ENCODE peak calls at places on chromosome 1, in ten cellular contexts. W is lower lobe of right lung, O is neural progenitor cell, S is IMR-90, I is A549, Q is dorsolateral prefrontal cortex, L is esophagus squamous epithelium, M is ascending aorta, U is AG04450, Y is Panc1. A is an unnamed sample.
A peak's percentile ranks its signal among the peaks of the same experiment; 100 is the strongest.

GRCh38 chr1:206117151-206117948 is at the start of gene AVPR1B:
- DNase-seq in I (peak; percentile 10), O (peak; percentile 75), M (no peak), S (peak; percentile 15), U (no peak), Y (no peak), Q (peak; percentile 41), W (no peak), L (no peak), A (peak; percentile 56)

GRCh38 chr1:224730950-224731349 is 114.8 kb downstream of the CNIH3 start:
- DNase-seq in Y (no peak), I (no peak), O (no peak), Q (no peak), L (no peak), U (no peak), W (no peak), M (no peak), S (peak; percentile 22), A (no peak)

GRCh38 chr1:2253797-2254480 is 25.8 kb downstream of the SKI start:
- DNase-seq in I (no peak), Y (no peak), S (no peak), U (no peak), W (no peak), L (no peak), M (no peak), Q (no peak), O (no peak), A (no peak)

GRCh38 chr1:198655464-198656121 is 16.8 kb downstream of the PTPRC start:
- DNase-seq in L (no peak), O (no peak), U (no peak), S (no peak), M (no peak), I (no peak), Q (no peak), Y (no peak), W (no peak), A (no peak)

GRCh38 chr1:115281143-115281542 is 56.9 kb downstream of the NGF start:
- DNase-seq in Q (no peak), M (no peak), S (no peak), W (no peak), O (no peak), L (no peak), I (no peak), U (no peak), Y (no peak), A (no peak)

GRCh38 chr1:2330511-2331199 is 60.7 kb downstream of the MORN1 start:
- DNase-seq in U (peak; percentile 62), Y (no peak), I (no peak), W (peak; percentile 75), Q (no peak), M (no peak), L (no peak), S (peak; percentile 80), O (no peak), A (no peak)

GRCh38 chr1:36080801-36081200 is 3.1 kb upstream of the TEKT2 start:
- DNase-seq in O (no peak), S (no peak), L (no peak), U (no peak), M (no peak), I (no peak), Q (no peak), Y (no peak), W (no peak), A (peak; percentile 42)

GRCh38 chr1:231329483-231329882 is 8.2 kb downstream of the EXOC8 start:
- DNase-seq in S (no peak), L (no peak), U (no peak), W (no peak), Q (no peak), I (no peak), Y (no peak), O (no peak), M (no peak), A (no peak)

GRCh38 chr1:177451191-177451590 is 280.4 kb downstream of the BRINP2 start:
- DNase-seq in Q (no peak), M (no peak), U (no peak), O (no peak), Y (no peak), S (no peak), W (no peak), L (no peak), I (no peak), A (no peak)

GRCh38 chr1:188715566-188715965 is 1762.1 kb downstream of the BRINP3 start:
- DNase-seq in Y (no peak), U (no peak), I (peak; percentile 16), S (no peak), L (no peak), M (no peak), Q (no peak), W (no peak), O (peak; percentile 39), A (no peak)

GRCh38 chr1:186078245-186078644 is 296.8 kb downstream of the TPR start:
- DNase-seq in W (no peak), U (no peak), M (no peak), I (no peak), L (no peak), Y (no peak), Q (no peak), S (no peak), O (no peak), A (no peak)

GRCh38 chr1:30988045-30988444 is 77.5 kb downstream of the PUM1 start:
- DNase-seq in Y (no peak), O (no peak), Q (no peak), I (no peak), S (peak; percentile 54), L (no peak), U (no peak), M (no peak), W (no peak), A (no peak)

GRCh38 chr1:41773144-41773571 is 145.6 kb downstream of the HIVEP3 start:
- DNase-seq in L (no peak), M (no peak), I (no peak), O (no peak), Y (no peak), W (no peak), U (no peak), S (peak; percentile 80), Q (peak; percentile 18), A (no peak)

GRCh38 chr1:215645861-215646260 is 78.8 kb downstream of the KCTD3 start:
- DNase-seq in I (no peak), W (no peak), Y (no peak), U (no peak), O (no peak), Q (no peak), S (no peak), L (no peak), M (no peak), A (no peak)
- TF ChIP-seq CTCF in I (no peak), W (no peak), Y (no peak), U (no peak), O (no peak), Q (no peak), S (no peak), L (no peak), M (no peak), A (no peak)

GRCh38 chr1:22753396-22754083 is 42.9 kb downstream of the EPHB2 start:
- DNase-seq in W (no peak), I (no peak), L (no peak), U (peak; percentile 52), Q (no peak), M (no peak), O (no peak), Y (no peak), S (peak; percentile 82), A (no peak)

GRCh38 chr1:22754824-22755223 is 44.2 kb downstream of the EPHB2 start:
- DNase-seq in O (no peak), Y (no peak), S (no peak), I (no peak), W (no peak), Q (no peak), L (no peak), U (no peak), M (no peak), A (no peak)

GRCh38 chr1:22755641-22756040 is 45.0 kb downstream of the EPHB2 start:
- DNase-seq in W (no peak), U (no peak), S (peak; percentile 31), Q (no peak), M (no peak), Y (no peak), L (no peak), O (no peak), I (no peak), A (no peak)

GRCh38 chr1:22752339-22752738 is 41.7 kb downstream of the EPHB2 start:
- DNase-seq in L (no peak), U (no peak), I (no peak), Y (no peak), M (no peak), O (no peak), W (no peak), Q (no peak), S (no peak), A (no peak)

GRCh38 chr1:22754106-22754768 is 43.6 kb downstream of the EPHB2 start:
- DNase-seq in I (no peak), Q (no peak), U (no peak), W (no peak), Y (no peak), M (no peak), L (no peak), S (peak; percentile 54), O (no peak), A (no peak)
- H3K27ac ChIP-seq in I (peak overlapping the region; percentile 29), Q (no peak overlapping the region), U (peak overlapping the region; percentile 70), W (no peak overlapping the region), Y (no peak overlapping the region), M (no peak overlapping the region), L (no peak overlapping the region), S (peak overlapping the region; percentile 35), O (no peak overlapping the region), A (no peak overlapping the region)

DNA sequence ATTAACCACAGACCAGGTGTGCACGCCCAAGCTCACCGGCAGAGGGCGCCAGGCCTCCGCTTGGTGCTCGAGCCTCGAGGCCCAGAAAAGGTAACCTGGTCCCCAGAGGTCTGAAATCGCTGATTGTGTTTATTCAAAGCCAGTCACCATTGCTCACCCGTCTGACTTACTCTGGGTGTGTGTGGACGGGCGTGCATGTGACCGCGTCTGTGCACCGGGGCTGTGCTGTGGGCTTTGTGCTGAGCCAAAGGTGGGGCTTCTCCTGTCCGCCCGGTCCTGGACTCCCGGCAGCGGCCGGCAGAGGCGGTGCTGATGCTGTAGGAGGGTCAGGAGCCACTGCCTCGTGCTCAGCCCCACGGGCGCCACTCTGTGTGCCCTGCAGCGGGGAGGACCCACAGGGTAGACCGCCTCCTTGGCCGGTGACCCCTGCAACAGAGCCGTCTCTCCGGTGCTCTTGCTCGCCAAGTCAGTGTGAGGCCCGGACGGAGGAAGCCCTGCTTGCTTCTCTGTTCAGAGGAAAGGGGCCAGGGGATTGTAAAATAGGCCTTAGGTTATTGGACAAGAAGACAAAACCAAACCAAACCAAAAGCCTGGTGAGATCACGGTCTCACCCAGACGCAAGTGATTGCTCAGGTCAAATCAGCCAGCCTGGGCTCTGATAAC is 32.0 kb upstream of the BTG2 start:
- DNase-seq in W (peak; percentile 92), M (peak; percentile 90), Q (peak; percentile 93), S (peak; percentile 82), L (peak; percentile 51), I (peak; percentile 82), Y (peak; percentile 53), U (no peak), O (peak; percentile 91), A (peak; percentile 89)
- TF ChIP-seq CTCF in W (peak; percentile 97), M (peak; percentile 97), Q (peak; percentile 98), S (peak; percentile 90), L (peak; percentile 100), I (peak; percentile 97), Y (peak; percentile 98), U (peak; percentile 98), O (peak; percentile 99), A (peak; percentile 98)

DNA sequence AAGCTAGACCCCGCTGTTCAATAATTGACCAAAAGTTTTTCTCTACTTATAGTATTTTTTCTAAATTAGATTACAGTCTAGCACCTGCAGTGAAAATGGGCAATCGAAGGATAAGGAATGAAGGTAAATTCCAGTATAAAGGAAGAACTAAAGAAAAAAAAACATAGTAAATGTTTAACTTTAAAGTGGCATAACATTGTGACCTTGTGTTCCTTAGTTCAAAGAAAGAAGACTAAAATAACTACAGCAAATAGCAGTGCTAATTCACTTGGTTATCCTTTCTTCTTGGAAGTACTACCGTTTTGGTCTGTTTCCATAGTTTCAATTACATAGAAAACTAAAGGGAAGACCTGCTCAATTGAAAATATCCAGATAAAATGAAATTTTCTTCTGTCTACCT is 24.2 kb downstream of the NFYC start:
- DNase-seq in S (no peak), Q (no peak), U (no peak), M (no peak), O (no peak), I (no peak), W (no peak), Y (no peak), L (no peak), A (no peak)
- H3K27ac ChIP-seq in S (no peak overlapping the region), Q (no peak overlapping the region), U (no peak overlapping the region), M (no peak overlapping the region), O (no peak overlapping the region), I (no peak overlapping the region), W (peak overlapping the region; percentile 12), Y (no peak overlapping the region), L (no peak overlapping the region), A (no peak overlapping the region)